ENCODE peak calls at places on chromosomes 13 and 19, in seven cellular contexts. H is HepG2, T is SK-N-SH, C is K562, V is GM12892, L is GM12878, F is H1. Z is an unnamed sample.

GRCh38 chr13:99916366-99917103 is 55.0 kb downstream of the ZIC5 start:
- DNase-seq in L (peak; percentile 31), H (peak; percentile 76), V (peak; percentile 42), T (peak; percentile 73), F (no peak), C (peak; percentile 61), Z (peak; percentile 57)

GRCh38 chr13:85520445-85520844 is 278.8 kb downstream of the SLITRK6 start:
- DNase-seq in H (no peak), V (no peak), T (no peak), L (no peak), F (no peak), C (no peak), Z (no peak)

GRCh38 chr13:105805866-105806265 is 729.6 kb downstream of the EFNB2 start:
- DNase-seq in F (no peak), H (no peak), C (no peak), V (no peak), L (no peak), T (no peak), Z (no peak)

GRCh38 chr13:95056266-95056665 is 245.0 kb downstream of the ABCC4 start:
- DNase-seq in C (no peak), L (no peak), V (no peak), H (no peak), T (no peak), F (no peak), Z (no peak)

GRCh38 chr13:114325729-114326128 is 11.4 kb downstream of the CHAMP1 start:
- DNase-seq in T (no peak), V (no peak), H (no peak), C (no peak), L (no peak), F (no peak), Z (no peak)

GRCh38 chr19:3608750-3609322 is 2.2 kb upstream of the TBXA2R start:
- DNase-seq in V (no peak), T (no peak), F (no peak), H (no peak), C (peak; percentile 81), L (no peak), Z (no peak)

GRCh38 chr19:6108721-6109633 is 1.3 kb downstream of the RFX2 start:
- DNase-seq in L (no peak), C (peak; percentile 44), T (peak; percentile 61), V (no peak), H (no peak), F (peak; percentile 54), Z (no peak)

GRCh38 chr19:37361994-37362393 is 8.9 kb upstream of the ZNF527 start:
- DNase-seq in V (no peak), C (no peak), H (no peak), F (no peak), T (no peak), L (no peak), Z (no peak)

GRCh38 chr13:108003626-108004025 is 211.7 kb downstream of the LIG4 start:
- DNase-seq in C (no peak), T (no peak), H (no peak), L (no peak), V (no peak), F (no peak), Z (no peak)

GRCh38 chr13:90447735-90448103 is 899.8 kb upstream of the MIR17HG start:
- DNase-seq in C (no peak), F (no peak), T (no peak), V (no peak), H (no peak), L (no peak), Z (no peak)

GRCh38 chr13:75378301-75378700 is 103.7 kb downstream of the TBC1D4 start:
- DNase-seq in V (no peak), L (no peak), T (no peak), F (no peak), H (no peak), C (no peak), Z (no peak)

GRCh38 chr13:112220925-112221324 is 154.0 kb downstream of the SOX1 start:
- DNase-seq in V (no peak), L (no peak), C (no peak), H (no peak), F (no peak), T (no peak), Z (no peak)

GRCh38 chr19:50725932-50726230 is 2.7 kb downstream of the CLEC11A start:
- DNase-seq in L (no peak), H (no peak), F (no peak), T (no peak), V (no peak), C (no peak), Z (no peak)

GRCh38 chr19:50729894-50730293 is 6.7 kb downstream of the CLEC11A start:
- DNase-seq in F (no peak), C (no peak), L (no peak), H (no peak), T (no peak), V (no peak), Z (no peak)

GRCh38 chr19:50725218-50725931 is 2.2 kb downstream of the CLEC11A start:
- DNase-seq in T (no peak), L (no peak), H (no peak), C (no peak), V (no peak), F (no peak), Z (no peak)

GRCh38 chr19:50724522-50725217 is 1.5 kb downstream of the CLEC11A start:
- DNase-seq in L (peak; percentile 55), C (peak; percentile 100), F (peak; percentile 99), H (peak; percentile 38), T (peak; percentile 100), V (peak; percentile 92), Z (peak; percentile 85)

DNA sequence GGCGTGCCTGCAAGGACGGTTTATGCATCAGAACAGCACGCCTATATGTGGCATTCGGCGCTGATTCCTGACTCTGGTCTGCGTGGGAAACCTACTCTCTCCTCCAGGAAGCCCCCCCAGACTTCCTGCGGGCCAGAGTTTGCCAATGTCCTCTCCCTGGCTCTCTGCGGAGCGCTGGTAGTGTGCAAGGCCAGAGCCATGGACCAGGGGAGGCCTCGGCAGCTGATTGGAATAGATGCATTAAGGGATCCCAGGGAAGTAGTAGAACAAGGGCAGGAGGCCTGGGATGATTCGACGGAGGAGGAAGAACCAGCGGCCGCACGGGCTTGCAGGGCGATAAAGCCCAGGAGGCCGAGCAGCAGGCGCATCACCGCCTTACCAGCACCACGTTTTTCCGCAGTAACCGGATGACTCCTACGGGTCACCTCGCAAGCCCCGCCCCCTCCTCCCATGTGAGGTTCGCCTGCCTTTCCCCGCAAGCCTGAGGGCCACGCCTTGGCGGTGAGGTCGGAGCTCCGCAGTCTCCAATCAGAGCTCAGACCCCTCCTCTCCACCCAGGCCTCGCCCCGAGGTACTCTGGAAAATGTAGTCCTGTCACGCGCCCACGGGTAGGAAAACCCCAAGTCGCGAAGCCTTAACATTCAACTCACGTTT is 5.0 kb downstream of the CLEC11A start:
- DNase-seq in T (peak; percentile 79), H (peak; percentile 20), F (peak; percentile 95), L (no peak), V (no peak), C (peak; percentile 96), Z (no peak)
- TF ChIP-seq TAF1 in T (no peak), H (no peak), F (peak; percentile 71), L (no peak), V (no peak), C (no peak), Z (no peak)

GRCh38 chr19:1206733-1207301 is 1.2 kb downstream of the STK11 start:
- DNase-seq in F (no peak), T (no peak), L (no peak), H (no peak), C (no peak), V (no peak), Z (peak; percentile 41)

GRCh38 chr19:1210227-1210538 is 4.6 kb downstream of the STK11 start:
- DNase-seq in F (no peak), H (no peak), L (no peak), V (no peak), C (no peak), T (no peak), Z (no peak)

GRCh38 chr19:1199531-1199930 is 6.0 kb upstream of the STK11 start:
- DNase-seq in H (no peak), V (no peak), L (no peak), C (no peak), T (no peak), F (no peak), Z (no peak)

GRCh38 chr19:1206063-1206732 is 620 bp downstream of the STK11 start:
- DNase-seq in H (no peak), V (no peak), F (no peak), L (no peak), C (no peak), T (peak; percentile 55), Z (no peak)

DNA sequence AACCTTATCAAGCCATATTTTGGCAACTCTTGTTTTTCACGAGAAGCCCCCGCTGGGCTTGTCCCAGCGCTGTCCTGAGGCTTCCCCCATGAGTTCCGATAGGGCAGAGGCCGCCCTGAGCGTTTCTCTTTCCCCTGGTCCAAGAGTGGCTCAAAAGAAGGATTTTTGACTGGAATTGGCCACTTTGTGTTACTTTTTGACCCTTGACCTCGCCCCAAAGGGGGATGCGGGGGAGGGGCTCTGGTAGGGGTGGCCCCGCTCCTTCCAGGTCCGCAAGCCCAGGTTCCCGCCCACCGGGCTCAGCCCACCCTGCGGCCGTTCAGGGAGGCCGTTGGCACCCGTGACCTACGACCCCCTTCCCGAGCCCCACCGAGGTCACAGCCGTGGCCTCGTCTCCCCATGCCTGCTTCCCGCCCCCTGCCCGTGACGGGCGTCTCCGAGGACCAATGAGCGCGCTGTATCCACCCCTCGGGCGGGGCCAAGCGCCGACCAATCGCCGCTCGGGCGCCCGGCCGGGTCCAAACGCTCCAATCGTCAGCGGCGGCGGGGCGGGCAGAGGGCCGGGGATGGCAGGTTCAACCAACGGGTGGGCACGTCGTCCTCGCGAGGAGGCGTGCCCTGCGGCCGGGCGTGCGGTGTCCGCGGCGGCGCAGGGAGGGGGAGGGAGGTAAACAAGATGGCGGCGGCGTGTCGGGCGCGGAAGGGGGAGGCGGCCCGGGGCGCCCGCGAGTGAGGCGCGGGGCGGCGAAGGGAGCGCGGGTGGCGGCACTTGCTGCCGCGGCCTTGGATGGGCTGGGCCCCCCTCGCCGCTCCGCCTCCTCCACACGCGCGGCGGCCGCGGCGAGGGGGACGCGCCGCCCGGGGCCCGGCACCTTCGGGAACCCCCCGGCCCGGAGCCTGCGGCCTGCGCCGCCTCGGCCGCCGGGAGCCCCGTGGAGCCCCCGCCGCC is at the start of gene STK11:
- DNase-seq in H (peak; percentile 91), C (peak; percentile 99), L (peak; percentile 83), T (peak; percentile 99), V (peak; percentile 100), F (peak; percentile 100), Z (peak; percentile 100)
- TF ChIP-seq POLR2AphosphoS5 in H (peak; percentile 51), C (peak; percentile 69), L (no peak), T (peak; percentile 46), V (no peak), F (peak; percentile 66), Z (no peak)

DNA sequence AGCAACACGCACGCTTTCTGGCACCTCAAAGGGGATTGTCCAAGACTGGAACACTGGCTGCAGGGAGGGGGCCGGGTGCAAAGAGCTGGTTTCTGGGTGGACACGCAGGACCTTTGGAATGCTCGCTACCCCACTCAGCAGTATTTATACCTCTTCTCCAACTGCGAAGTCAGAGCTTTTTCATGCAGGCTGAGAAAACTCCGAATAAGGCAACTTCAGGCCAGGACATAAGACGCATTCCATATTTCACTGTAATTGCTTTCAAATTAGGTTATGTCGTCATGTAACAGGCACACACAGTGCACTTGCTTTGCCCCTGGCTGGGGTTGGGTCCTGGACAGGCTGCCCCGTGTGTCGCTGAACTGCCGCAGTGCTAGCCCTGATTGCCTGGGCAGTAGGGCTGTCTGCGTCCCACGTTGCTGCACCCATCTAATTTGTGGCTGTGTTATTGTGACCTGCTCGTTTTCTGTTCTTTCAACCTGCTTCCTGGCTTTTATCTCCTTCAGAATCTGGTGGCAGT is 44.5 kb downstream of the ACTN4 start:
- DNase-seq in V (no peak), C (no peak), L (no peak), H (no peak), T (peak; percentile 89), F (no peak), Z (no peak)
- TF ChIP-seq TAF1 in V (no peak), C (no peak), L (no peak), H (no peak), T (peak; percentile 45), F (no peak), Z (no peak)

GRCh38 chr19:7562646-7563393 is 27.3 kb downstream of the PNPLA6 start:
- DNase-seq in V (no peak), C (peak; percentile 69), T (no peak), F (peak; percentile 75), H (no peak), L (no peak), Z (no peak)
- TF ChIP-seq POLR2AphosphoS5 in V (no peak), C (no peak), T (no peak), F (no peak), H (no peak), L (no peak), Z (no peak)